ENCODE peak calls at places on chromosomes 1 and 21, in six cellular contexts. O, V, M, T, E and N are unnamed samples.

GRCh38 chr21:43782741-43783700 is 6.4 kb upstream of the RRP1 start:
- DNase-seq in V (no peak), M (no peak), E (no peak), T (no peak), O (no peak), N (no peak)

GRCh38 chr1:169060010-169060722 is 46.3 kb upstream of the ATP1B1 start:
- DNase-seq in M (peak; percentile 31), V (no peak), E (no peak), O (no peak), T (no peak), N (no peak)

GRCh38 chr1:63362578-63362977 is 4.8 kb upstream of the ALG6 start:
- DNase-seq in T (peak; percentile 2), O (no peak), M (no peak), E (no peak), V (no peak), N (no peak)

GRCh38 chr1:12595839-12596821 is 21.9 kb downstream of the DHRS3 start:
- DNase-seq in E (no peak), O (no peak), M (peak; percentile 95), T (peak; percentile 89), V (peak; percentile 98), N (peak; percentile 95)

GRCh38 chr1:166471359-166471758 is 304.6 kb upstream of the FAM78B start:
- DNase-seq in E (no peak), M (no peak), V (no peak), T (peak; percentile 22), O (no peak), N (no peak)

GRCh38 chr1:162822391-162823200 is 32.1 kb downstream of the HSD17B7 start:
- DNase-seq in O (peak; percentile 44), T (peak; percentile 82), V (no peak), E (peak; percentile 23), M (peak; percentile 22), N (no peak)

GRCh38 chr1:201456499-201457309 is 12.3 kb downstream of the PHLDA3 start:
- DNase-seq in E (no peak), T (peak; percentile 84), M (peak; percentile 99), O (no peak), V (peak; percentile 98), N (peak; percentile 90)

GRCh38 chr1:178941849-178942248 is 71.0 kb upstream of the ANGPTL1 start:
- DNase-seq in O (no peak), V (peak; percentile 10), T (no peak), E (no peak), M (no peak), N (no peak)

GRCh38 chr1:36471830-36472641 is 7.9 kb upstream of the MRPS15 start:
- DNase-seq in T (no peak), O (no peak), E (no peak), M (no peak), V (no peak), N (no peak)

GRCh38 chr1:178496410-178497135 is at the start of gene CLEC20A:
- DNase-seq in E (no peak), M (no peak), T (no peak), O (no peak), V (no peak), N (no peak)

GRCh38 chr1:86429830-86430229 is 5.9 kb downstream of the CLCA2 start:
- DNase-seq in O (no peak), M (peak; percentile 96), E (no peak), V (peak; percentile 93), T (no peak), N (peak; percentile 83)

GRCh38 chr21:26513212-26513611 is 59.9 kb downstream of the CYYR1 start:
- DNase-seq in M (no peak), V (no peak), T (no peak), E (no peak), O (no peak), N (no peak)

GRCh38 chr1:95117207-95118018 is at the start of gene TLCD4:
- DNase-seq in E (peak; percentile 72), M (peak; percentile 44), V (peak; percentile 24), T (peak; percentile 77), O (peak; percentile 41), N (peak; percentile 55)

GRCh38 chr1:211369640-211370039 is 43.0 kb downstream of the TRAF5 start:
- DNase-seq in M (no peak), V (no peak), T (no peak), O (no peak), E (no peak), N (no peak)

GRCh38 chr1:59833991-59834390 is 19.2 kb downstream of the HOOK1 start:
- DNase-seq in E (no peak), T (no peak), M (no peak), O (no peak), V (no peak), N (no peak)

GRCh38 chr1:22975694-22976093 is 3.0 kb upstream of the LACTBL1 start:
- DNase-seq in M (peak; percentile 32), T (peak; percentile 14), E (no peak), O (no peak), V (peak; percentile 13), N (no peak)

GRCh38 chr1:59237905-59238304 is 59.0 kb upstream of the FGGY start:
- DNase-seq in O (no peak), V (peak; percentile 19), E (no peak), M (no peak), T (no peak), N (no peak)

GRCh38 chr1:10210841-10211804 is 753 bp downstream of the KIF1B start:
- DNase-seq in V (peak; percentile 91), M (peak; percentile 92), E (peak; percentile 60), O (no peak), T (peak; percentile 88), N (peak; percentile 83)

GRCh38 chr21:42230636-42231035 is 11.7 kb downstream of the ABCG1 start:
- DNase-seq in V (no peak), M (no peak), E (no peak), T (no peak), O (no peak), N (no peak)

GRCh38 chr21:46651121-46651520 is 15.6 kb downstream of the PRMT2 start:
- DNase-seq in V (no peak), T (no peak), O (no peak), M (no peak), E (no peak), N (no peak)

GRCh38 chr1:113783254-113784103 is 24.2 kb upstream of the PHTF1 start:
- DNase-seq in T (peak; percentile 10), M (peak; percentile 14), V (peak; percentile 36), E (no peak), O (no peak), N (peak; percentile 62)

GRCh38 chr1:11842154-11843041 is 5.2 kb downstream of the NPPA start:
- DNase-seq in V (peak; percentile 34), E (no peak), M (no peak), O (no peak), T (no peak), N (no peak)

GRCh38 chr1:159981351-159982055 is 27.5 kb upstream of the SLAMF9 start:
- DNase-seq in M (no peak), T (no peak), V (no peak), O (no peak), E (no peak), N (no peak)

GRCh38 chr1:45172015-45172414 is 34.4 kb downstream of the ZSWIM5 start:
- DNase-seq in E (no peak), O (no peak), M (no peak), T (no peak), V (no peak), N (no peak)

GRCh38 chr21:44872266-44872567 is 1.3 kb downstream of the PTTG1IP start:
- DNase-seq in M (no peak), O (no peak), V (no peak), E (no peak), T (peak; percentile 39), N (no peak)
- H3K23ac ChIP-seq in M (no peak overlapping the region), O (no peak overlapping the region), V (peak overlapping the region; percentile 88), E (peak overlapping the region; percentile 83), T (no peak overlapping the region), N (peak overlapping the region; percentile 9)

DNA sequence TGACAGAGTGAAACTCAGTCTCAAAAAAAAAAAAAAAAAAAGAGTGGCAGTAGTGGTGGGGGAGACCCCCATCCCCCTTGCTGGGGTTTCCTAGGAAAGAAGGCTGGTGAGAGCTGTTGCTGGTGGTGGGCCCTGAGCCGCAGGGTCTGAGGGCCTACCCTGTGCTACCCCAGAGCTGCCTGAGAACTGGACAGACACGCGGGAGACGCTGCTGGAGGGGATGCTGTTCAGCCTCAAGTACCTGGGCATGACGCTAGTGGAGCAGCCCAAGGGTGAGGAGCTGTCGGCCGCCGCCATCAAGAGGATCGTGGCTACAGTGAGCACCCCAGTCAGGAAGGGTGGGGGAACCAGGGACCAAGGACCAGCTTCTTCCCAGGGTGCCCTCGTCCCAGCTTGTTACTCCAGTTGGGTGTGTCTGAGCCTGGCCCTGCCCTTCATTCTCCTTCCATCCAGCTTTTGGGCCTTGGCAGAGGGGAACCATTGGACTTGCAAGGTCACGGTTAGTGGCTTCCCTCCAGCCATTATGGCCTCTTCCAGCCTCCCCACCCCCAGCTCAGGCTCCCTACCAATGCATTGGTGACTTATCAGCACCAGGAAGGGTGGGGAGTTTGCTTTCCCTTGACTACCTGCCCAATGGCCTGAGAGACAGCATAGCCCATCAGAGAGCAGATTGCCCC is 10.5 kb downstream of the LDLRAP1 start:
- DNase-seq in M (no peak), V (no peak), E (no peak), T (no peak), O (no peak), N (no peak)
- H3K4me3 ChIP-seq in M (no peak overlapping the region), V (no peak overlapping the region), E (no peak overlapping the region), T (no peak overlapping the region), O (no peak overlapping the region), N (no peak overlapping the region)

DNA sequence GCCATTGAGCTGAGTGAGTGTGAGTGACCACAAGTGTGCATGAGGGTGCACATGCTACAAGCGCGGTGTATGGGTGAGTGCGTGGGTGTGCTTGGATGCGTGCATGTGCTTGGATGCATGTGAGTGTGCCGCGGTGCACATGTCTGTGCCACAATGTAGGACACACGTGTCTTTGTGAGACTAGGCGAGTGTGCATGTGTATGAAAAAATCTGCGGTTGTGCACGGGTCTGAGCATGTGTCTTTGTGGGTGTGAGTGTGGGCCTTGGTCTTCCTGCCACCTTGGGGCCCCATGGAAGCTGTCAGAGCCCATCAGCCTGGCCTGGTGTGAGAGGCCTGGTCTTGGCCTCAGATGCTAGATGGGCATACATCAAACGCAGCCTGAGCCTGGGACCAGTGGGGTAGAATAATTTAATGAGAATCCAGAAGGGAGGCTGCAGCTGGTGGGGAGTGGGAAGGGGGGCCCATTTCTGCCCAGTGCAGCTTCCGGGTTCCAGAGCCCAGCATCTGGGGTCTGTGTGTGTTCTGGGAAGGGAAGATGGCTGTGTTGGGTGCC is 103.9 kb upstream of the SLC2A1 start:
- DNase-seq in M (no peak), O (no peak), V (no peak), T (no peak), E (no peak), N (no peak)
- H3K23ac ChIP-seq in M (peak overlapping the region; percentile 34), O (no peak overlapping the region), V (no peak overlapping the region), T (no peak overlapping the region), E (peak overlapping the region; percentile 59), N (no peak overlapping the region)

DNA sequence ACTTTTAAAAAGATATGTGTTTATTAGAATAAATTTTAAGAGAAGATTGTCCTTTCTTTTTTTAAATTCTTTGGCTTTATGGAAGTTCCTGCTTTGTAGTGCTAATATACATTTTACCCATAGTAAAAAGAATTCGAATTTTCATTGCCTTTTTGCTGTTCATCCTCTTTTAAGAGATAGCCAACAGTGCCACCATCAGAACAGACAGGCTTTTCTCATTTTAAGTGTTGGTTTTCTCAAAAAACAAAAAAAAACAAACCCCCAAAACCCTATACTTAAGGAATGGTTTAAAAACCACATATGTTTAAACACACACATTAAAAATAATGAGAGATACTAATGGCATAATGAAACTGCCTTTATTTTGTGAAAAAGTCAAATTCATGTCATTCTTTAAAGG is 118.8 kb downstream of the NEK7 start:
- DNase-seq in V (no peak), T (peak; percentile 23), M (no peak), O (no peak), E (no peak), N (no peak)
- H3K4me3 ChIP-seq in V (no peak overlapping the region), T (no peak overlapping the region), M (no peak overlapping the region), O (no peak overlapping the region), E (no peak overlapping the region), N (no peak overlapping the region)

GRCh38 chr1:219422811-219423598 is 189.9 kb downstream of the ZC3H11B start:
- DNase-seq in T (no peak), O (no peak), V (peak; percentile 89), E (no peak), M (no peak), N (no peak)
- H3K23ac ChIP-seq in T (no peak overlapping the region), O (no peak overlapping the region), V (no peak overlapping the region), E (no peak overlapping the region), M (no peak overlapping the region), N (no peak overlapping the region)